ENCODE peak calls at places on chromosomes 7 and 10, in eight cellular contexts. E is WTC11; O is ascending aorta; T is endothelial cell; U is progenitor cell of endocrine pancreas; D is A549; F is CD8-positive, alpha-beta T cell; M is H9. X is an unnamed sample.

GRCh38 chr7:137276194-137276593 is 67.3 kb downstream of the PTN start:
- DNase-seq in E (no peak), O (no peak), U (no peak), F (no peak), T (no peak), D (no peak), M (no peak), X (no peak)

GRCh38 chr10:132103116-132103910 is 37.6 kb downstream of the JAKMIP3 start:
- DNase-seq in M (no peak), T (no peak), E (no peak), F (no peak), D (no peak), U (no peak), O (no peak), X (no peak)

GRCh38 chr7:46165281-46165680 is 244.2 kb upstream of the IGFBP3 start:
- DNase-seq in O (no peak), T (no peak), E (no peak), M (no peak), U (no peak), F (no peak), D (no peak), X (peak; percentile 57)

GRCh38 chr10:69786791-69787190 is 14.9 kb upstream of the COL13A1 start:
- DNase-seq in U (no peak), O (no peak), M (no peak), D (no peak), E (no peak), T (peak; percentile 21), F (no peak), X (peak; percentile 74)

GRCh38 chr10:43076311-43076875 is 476 bp upstream of the RET start:
- DNase-seq in O (no peak), D (no peak), E (peak; percentile 61), M (peak; percentile 59), F (no peak), T (no peak), U (no peak), X (no peak)

GRCh38 chr10:4372601-4373000 is 453.4 kb upstream of the AKR1E2 start:
- DNase-seq in E (no peak), O (no peak), M (no peak), T (no peak), F (no peak), U (no peak), D (no peak), X (no peak)

GRCh38 chr7:149422914-149423285 is 38.0 kb downstream of the ZNF777 start:
- DNase-seq in M (peak; percentile 56), D (no peak), U (no peak), F (no peak), O (no peak), T (peak; percentile 18), E (peak; percentile 42), X (no peak)

GRCh38 chr10:100736809-100737358 is 8.5 kb upstream of the PAX2 start:
- DNase-seq in T (no peak), U (no peak), F (no peak), M (no peak), O (no peak), E (no peak), D (no peak), X (no peak)

GRCh38 chr10:61068471-61068870 is 124.5 kb upstream of the RHOBTB1 start:
- DNase-seq in D (no peak), E (no peak), M (no peak), F (no peak), O (no peak), T (no peak), U (no peak), X (no peak)

GRCh38 chr7:36036590-36036989 is 116.5 kb upstream of the EEPD1 start:
- DNase-seq in F (no peak), U (no peak), E (no peak), M (no peak), O (no peak), D (no peak), T (no peak), X (peak; percentile 48)

GRCh38 chr7:63044721-63045120 is 953.9 kb upstream of the ZNF722 start:
- DNase-seq in F (no peak), O (no peak), E (no peak), D (no peak), T (no peak), M (no peak), U (no peak), X (no peak)

GRCh38 chr7:129188372-129188891 is at the start of gene SMO:
- DNase-seq in U (peak; percentile 83), M (peak; percentile 84), F (no peak), T (peak; percentile 57), E (peak; percentile 90), O (no peak), D (peak; percentile 53), X (peak; percentile 70)

GRCh38 chr10:47190802-47191450 is 109.1 kb upstream of the GDF10 start:
- DNase-seq in F (no peak), D (no peak), E (no peak), T (no peak), U (no peak), M (no peak), O (no peak), X (no peak)

GRCh38 chr10:97788552-97789442 is 17.0 kb upstream of the SFRP5 start:
- DNase-seq in U (peak; percentile 34), E (no peak), M (no peak), T (no peak), F (no peak), O (no peak), D (no peak), X (peak; percentile 84)

GRCh38 chr10:61592581-61592980 is 70.1 kb upstream of the CABCOCO1 start:
- DNase-seq in U (no peak), E (peak; percentile 38), M (peak; percentile 47), O (no peak), F (no peak), D (peak; percentile 2), T (peak; percentile 15), X (peak; percentile 11)

GRCh38 chr7:50869108-50869716 is 86.5 kb upstream of the GRB10 start:
- DNase-seq in U (no peak), F (no peak), O (no peak), T (no peak), M (no peak), E (no peak), D (peak; percentile 55), X (no peak)

DNA sequence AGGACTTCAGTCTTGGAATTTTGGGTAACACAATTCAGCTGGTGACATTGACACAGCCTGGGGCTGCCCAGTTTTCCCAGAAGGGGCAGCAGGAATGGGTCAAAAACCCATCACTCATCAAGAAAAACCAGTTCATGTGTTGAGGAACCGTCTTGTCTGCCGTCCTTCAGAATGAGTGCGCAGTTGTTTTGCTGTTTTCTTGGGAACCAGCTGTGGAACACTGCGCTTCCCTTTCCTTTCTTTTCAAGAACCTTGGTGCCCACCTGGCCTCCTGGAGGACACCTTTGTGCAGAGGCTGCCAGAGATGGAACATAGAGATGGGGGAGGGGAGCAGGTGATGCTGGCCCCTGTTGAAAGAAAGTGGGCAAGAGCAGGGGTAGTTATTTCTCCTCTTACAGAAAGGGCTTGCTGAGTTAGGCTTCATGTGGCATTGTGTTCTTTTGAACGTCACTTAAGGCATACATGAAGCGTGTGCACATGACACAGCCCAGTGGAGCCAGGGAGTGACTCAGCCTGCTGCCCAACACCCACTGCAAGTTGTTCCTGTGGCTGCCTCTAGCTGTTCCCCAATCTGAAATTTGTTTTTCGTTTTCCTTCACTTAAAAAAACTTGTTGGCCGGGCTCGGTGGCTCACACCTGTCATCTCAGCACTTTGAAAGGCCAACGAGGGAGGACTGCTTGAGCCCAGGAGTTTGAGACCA is 87.4 kb upstream of the TNS3 start:
- DNase-seq in U (no peak), T (no peak), M (no peak), F (no peak), E (no peak), O (peak; percentile 74), D (no peak), X (no peak)
- TF ChIP-seq CTCF in U (no peak), T (no peak), M (no peak), F (no peak), E (no peak), O (no peak), D (no peak), X (no peak)

GRCh38 chr10:33252324-33252723 is 82.1 kb downstream of the NRP1 start:
- DNase-seq in U (no peak), E (no peak), T (no peak), D (no peak), M (no peak), O (no peak), F (no peak), X (no peak)
- TF ChIP-seq CTCF in U (no peak), E (no peak), T (no peak), D (no peak), M (no peak), O (no peak), F (no peak), X (no peak)

GRCh38 chr10:64518456-64518855 is 997.3 kb downstream of the REEP3 start:
- DNase-seq in E (no peak), T (no peak), F (no peak), M (no peak), O (no peak), D (no peak), U (no peak), X (no peak)
- TF ChIP-seq CTCF in E (no peak), T (no peak), F (no peak), M (no peak), O (no peak), D (no peak), U (no peak), X (no peak)

DNA sequence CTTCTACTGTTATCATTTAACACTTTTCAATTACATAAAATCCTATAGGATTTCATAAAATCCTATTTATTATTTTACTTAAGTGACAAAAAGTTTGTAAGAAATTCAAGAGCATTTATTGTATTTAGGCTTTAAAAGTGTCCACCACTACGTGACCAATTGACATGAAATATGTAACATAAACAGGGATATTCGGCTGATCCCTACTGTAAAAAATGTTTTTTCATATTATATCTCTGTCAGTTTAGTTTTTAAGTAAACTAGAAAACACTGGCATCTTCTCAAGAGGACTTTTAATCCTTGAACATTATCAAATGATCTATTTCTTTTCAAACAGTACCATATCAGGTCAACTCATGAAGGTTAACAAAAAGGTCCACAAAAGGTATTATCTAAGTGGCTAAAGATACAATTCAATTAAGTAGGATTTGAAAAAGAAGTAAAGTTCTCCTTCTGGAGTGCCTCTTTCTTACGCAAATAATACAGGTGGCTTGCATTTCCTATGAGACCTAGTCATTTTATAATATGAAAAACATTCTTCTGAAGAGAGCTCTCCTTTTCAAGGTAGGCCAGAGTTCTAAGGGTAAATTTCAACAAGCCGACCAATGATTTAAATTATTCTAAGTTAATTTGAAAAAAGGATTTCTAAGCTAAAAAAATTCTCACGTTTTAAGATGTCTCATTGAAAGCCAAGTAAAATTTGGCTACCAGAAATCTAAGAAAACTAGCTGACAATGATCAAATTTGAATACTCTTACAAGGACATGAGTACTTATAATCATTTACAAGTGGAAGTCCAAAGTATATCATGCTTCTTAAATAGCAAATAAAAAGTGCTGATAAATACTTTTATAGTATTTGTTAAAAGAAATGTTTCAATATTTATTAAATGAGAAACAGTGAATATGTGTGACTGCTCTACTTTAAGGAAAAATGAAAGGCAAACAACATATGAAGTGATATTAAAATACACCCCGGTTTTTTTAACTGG is 133.5 kb downstream of the NRBF2 start:
- DNase-seq in F (no peak), E (no peak), T (no peak), U (no peak), D (no peak), M (no peak), O (no peak), X (peak; percentile 22)
- TF ChIP-seq CTCF in F (no peak), E (no peak), T (no peak), U (no peak), D (no peak), M (no peak), O (no peak), X (no peak)

X was measured in cardiac muscle cell.